ENCODE peak calls at places on chromosomes 4 and X, in four cellular contexts. Z is prostate gland, P is HepG2, J is endothelial cell of umbilical vein. R is an unnamed sample.

GRCh38 chr4:52880994-52881393 is 18.9 kb downstream of the RASL11B start:
- DNase-seq in Z (no peak), P (no peak), J (no peak), R (no peak)

GRCh38 chr4:125317526-125317880 is 2.7 kb downstream of the FAT4 start:
- DNase-seq in Z (no peak), P (no peak), J (no peak), R (no peak)

GRCh38 chrX:110338850-110339373 is 19.7 kb upstream of the RTL9 start:
- DNase-seq in Z (no peak), P (no peak), J (no peak), R (no peak)

GRCh38 chrX:120604359-120604782 is 470 bp downstream of the MCTS1 start:
- DNase-seq in Z (no peak), P (peak; percentile 5), J (peak; percentile 45), R (no peak)

GRCh38 chr4:86981789-86982188 is 47.0 kb downstream of the AFF1 start:
- DNase-seq in Z (no peak), P (no peak), J (no peak), R (no peak)

GRCh38 chrX:45602151-45602550 is 401.5 kb upstream of the DIPK2B start:
- DNase-seq in Z (no peak), P (no peak), J (no peak), R (no peak)

GRCh38 chrX:12153741-12154140 is 15.5 kb downstream of the FRMPD4 start:
- DNase-seq in Z (no peak), P (no peak), J (peak; percentile 50), R (no peak)

GRCh38 chr4:26124753-26125236 is 196.0 kb upstream of the RBPJ start:
- DNase-seq in Z (no peak), P (no peak), J (no peak), R (no peak)

GRCh38 chrX:116801943-116802342 is 339.2 kb upstream of the CT83 start:
- DNase-seq in Z (no peak), P (no peak), J (no peak), R (no peak)

GRCh38 chr4:38985363-38986065 is 46.7 kb downstream of the TMEM156 start:
- DNase-seq in Z (no peak), P (no peak), J (no peak), R (no peak)

GRCh38 chrX:96407043-96407442 is 277.6 kb upstream of the DIAPH2 start:
- DNase-seq in Z (peak; percentile 70), P (peak; percentile 45), J (peak; percentile 57), R (no peak)

DNA sequence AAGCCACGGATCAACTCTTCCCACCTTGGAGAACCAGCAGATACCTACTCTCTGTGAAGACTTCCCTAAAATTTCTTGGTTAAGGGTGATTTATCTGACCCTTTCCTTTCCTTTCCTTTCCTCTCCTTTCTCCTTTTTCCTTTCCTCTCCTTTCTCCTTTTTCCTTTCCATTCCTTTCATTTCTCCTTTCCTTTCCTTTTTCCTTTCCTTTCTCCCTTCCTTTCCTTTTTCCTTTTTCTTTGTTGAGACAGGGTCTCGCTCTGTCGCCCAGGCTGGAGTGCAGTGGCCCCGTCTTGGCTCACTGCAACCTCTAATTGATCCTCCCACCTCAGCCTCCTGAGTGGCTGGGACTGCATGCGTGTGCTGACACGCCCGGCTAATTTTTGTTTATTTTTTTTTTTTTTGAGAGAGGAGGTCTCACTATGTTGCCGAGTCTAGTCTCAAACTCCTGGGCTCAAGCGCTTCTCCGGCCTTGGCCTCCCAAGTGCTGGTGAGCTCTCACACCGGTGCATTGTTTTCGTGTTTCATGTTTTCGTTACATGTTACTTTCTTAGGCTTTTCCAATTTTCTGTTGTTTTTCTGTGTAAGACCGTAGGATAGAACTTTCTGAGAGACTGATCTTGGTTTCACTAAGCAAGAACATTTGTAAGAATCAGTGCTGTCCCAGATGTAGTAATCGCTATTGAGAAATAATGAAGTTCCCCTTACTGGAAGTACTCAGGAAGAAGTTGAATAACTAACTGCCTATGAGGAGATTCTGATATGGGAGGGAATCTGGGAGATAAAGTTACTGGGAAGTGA is 2.0 kb downstream of the TMEM165 start:
- DNase-seq in Z (no peak), P (no peak), J (peak; percentile 53), R (no peak)
- TF ChIP-seq POLR2AphosphoS5 in Z (no peak), P (no peak), J (no peak), R (peak; percentile 28)

GRCh38 chr4:80125252-80126177 is 52.5 kb upstream of the ANTXR2 start:
- DNase-seq in Z (peak; percentile 9), P (no peak), J (peak; percentile 65), R (no peak)

GRCh38 chr4:80126435-80126834 is 53.4 kb upstream of the ANTXR2 start:
- DNase-seq in Z (no peak), P (no peak), J (peak; percentile 40), R (no peak)

GRCh38 chr4:80129785-80130184 is 56.8 kb upstream of the ANTXR2 start:
- DNase-seq in Z (no peak), P (no peak), J (no peak), R (no peak)

GRCh38 chr4:80128941-80129340 is 55.9 kb upstream of the ANTXR2 start:
- DNase-seq in Z (no peak), P (no peak), J (peak; percentile 22), R (no peak)

GRCh38 chr4:80127870-80128419 is 54.9 kb upstream of the ANTXR2 start:
- DNase-seq in Z (no peak), P (no peak), J (no peak), R (no peak)
- TF ChIP-seq POLR2AphosphoS5 in Z (no peak), P (no peak), J (no peak), R (no peak)

GRCh38 chr4:24511371-24512063 is 72.8 kb downstream of the DHX15 start:
- DNase-seq in Z (no peak), P (no peak), J (no peak), R (no peak)
- TF ChIP-seq POLR2AphosphoS5 in Z (no peak), P (no peak), J (no peak), R (no peak)

DNA sequence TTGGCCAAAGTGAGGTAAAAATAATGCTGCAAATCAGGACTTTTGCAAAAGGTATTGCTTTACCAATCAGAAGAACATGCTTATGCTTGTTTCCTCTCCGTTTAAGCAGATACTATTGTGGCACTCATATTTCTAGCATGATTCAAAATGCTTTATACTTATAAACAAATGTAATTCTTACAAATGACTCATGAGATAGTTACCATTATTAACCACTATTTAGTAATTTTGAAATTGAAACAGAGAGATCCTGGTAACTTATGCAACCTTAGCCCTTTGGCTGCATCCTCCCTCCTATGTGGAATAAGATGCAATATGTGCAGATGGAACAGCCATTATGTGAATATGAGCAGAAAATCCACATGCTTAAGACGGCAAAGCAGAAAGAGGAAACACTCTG is 164.7 kb downstream of the PCDH18 start:
- DNase-seq in Z (no peak), P (no peak), J (no peak), R (no peak)
- TF ChIP-seq POLR2AphosphoS5 in Z (no peak), P (no peak), J (no peak), R (no peak)

GRCh38 chr4:94341468-94341867 is 1.2 kb downstream of the HPGDS start:
- DNase-seq in Z (no peak), P (no peak), J (no peak), R (no peak)

GRCh38 chr4:94342713-94343112 is at the start of gene HPGDS:
- DNase-seq in Z (no peak), P (no peak), J (no peak), R (no peak)

GRCh38 chr4:94345267-94345666 is 2.6 kb upstream of the HPGDS start:
- DNase-seq in Z (no peak), P (no peak), J (no peak), R (no peak)

GRCh38 chr4:94345984-94346383 is 3.3 kb upstream of the HPGDS start:
- DNase-seq in Z (no peak), P (no peak), J (no peak), R (no peak)

GRCh38 chr4:94344457-94344856 is 1.8 kb upstream of the HPGDS start:
- DNase-seq in Z (no peak), P (no peak), J (no peak), R (no peak)
- TF ChIP-seq POLR2AphosphoS5 in Z (no peak), P (no peak), J (no peak), R (no peak)

DNA sequence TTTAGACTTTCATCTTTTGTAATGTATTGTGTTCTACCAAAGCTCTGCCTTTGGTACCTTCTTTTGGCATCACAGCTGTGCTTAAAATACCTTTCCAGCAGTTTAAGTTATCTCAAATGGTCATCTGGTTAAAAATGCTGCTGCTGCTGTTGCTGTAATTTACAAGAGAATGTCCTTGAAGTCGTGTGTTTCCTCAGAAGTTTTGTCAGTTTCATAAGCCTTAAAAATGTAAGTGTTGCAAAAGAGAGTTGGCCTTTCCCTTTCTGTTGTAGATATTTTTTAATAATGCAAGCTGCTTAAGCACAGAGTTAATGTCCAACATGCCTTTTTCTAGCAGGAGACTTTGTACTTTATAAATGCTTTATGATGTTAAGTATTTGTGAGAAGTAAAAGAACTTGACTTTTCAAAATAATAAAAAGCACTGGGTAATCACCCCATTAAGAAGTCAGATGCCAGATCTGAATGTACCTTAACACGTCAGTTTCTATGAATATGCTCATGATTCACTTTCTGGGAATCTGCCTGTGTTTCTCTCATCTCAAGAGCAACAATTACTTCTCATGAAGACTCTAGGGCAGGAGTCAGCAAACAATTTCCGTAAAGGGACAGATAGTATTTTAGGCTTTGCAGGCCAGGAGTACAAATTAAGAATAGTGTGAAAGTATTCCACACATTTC is 35.3 kb upstream of the TENM3 start:
- DNase-seq in Z (no peak), P (no peak), J (no peak), R (no peak)
- TF ChIP-seq POLR2AphosphoS5 in Z (peak; percentile 34), P (no peak), J (no peak), R (no peak)

DNA sequence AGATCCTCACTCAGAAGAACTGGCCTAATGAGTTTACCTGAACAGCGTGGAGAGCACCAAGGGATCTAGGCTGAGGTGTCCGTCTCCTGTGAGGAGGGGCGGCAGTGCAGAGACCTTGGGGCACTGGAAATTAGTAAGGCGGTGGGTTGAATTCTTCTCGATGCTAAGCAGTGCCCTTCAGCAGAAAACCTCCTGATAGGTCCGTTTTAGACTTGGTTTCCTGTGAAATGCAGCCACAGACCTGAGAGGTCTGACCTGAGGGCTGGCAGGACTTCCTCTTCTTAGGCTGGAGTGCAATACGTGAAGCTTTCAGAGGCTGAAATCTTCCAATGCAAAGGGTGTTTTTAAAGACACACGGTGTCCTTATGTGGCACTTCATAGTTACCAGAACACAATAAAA is at the start of gene CLNK:
- DNase-seq in Z (no peak), P (no peak), J (no peak), R (no peak)
- TF ChIP-seq POLR2AphosphoS5 in Z (no peak), P (no peak), J (no peak), R (no peak)

GRCh38 chr4:60938181-60938580 is 261.9 kb upstream of the ADGRL3 start:
- DNase-seq in Z (no peak), P (no peak), J (no peak), R (no peak)
- TF ChIP-seq POLR2AphosphoS5 in Z (no peak), P (no peak), J (no peak), R (no peak)

DNA sequence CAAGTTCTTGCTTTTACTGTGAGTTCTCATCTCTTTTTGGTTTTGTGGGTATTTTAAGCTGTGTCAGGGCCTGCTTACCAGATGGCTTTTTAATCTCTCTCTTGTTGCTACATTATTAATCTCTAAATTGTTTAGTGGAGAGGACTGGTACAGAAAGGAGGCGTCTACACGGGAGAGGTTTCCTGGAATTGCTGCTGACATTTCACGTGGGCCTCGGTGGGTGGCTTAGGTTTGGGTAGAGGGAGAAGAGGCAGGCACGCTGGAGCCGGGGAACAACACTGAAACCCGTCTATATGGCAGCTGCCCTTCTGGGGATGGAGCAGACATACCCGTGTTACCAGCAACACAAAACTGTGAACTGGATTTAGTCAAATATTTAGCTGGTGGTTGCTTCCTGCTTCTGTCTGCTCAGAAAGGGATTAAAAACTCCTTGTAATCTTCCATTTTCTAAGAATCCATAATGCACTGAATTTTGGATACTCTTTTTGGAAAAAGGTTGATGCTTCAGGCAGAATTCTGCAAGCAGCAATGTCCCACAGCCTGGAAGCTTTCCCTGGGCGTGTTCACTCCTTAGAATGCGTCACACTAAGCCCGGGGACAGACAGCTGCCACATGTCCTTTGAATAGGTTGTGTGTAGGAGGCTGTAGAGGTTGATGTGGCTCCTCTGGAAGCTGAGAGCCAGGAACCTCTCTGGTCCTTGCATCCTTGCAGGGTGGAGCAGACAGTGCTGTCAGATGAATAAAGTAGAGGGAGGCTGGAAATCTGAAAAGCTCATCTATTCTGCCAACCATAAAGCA is 199.8 kb upstream of the GATB start:
- DNase-seq in Z (no peak), P (no peak), J (no peak), R (no peak)
- TF ChIP-seq POLR2AphosphoS5 in Z (no peak), P (no peak), J (no peak), R (no peak)